ENCODE peak calls at places on chromosomes 11 and 22, in ten cellular contexts. F is hippocampal formation; H is stimulated activated CD4-positive, alpha-beta T cell treated with anti-CD3 and anti-CD28 coated beads, Interleukin-1b, Interleukin-23, amount 100 ng/mL, for 1 hour; Q is activated effector memory CD4-positive, alpha-beta T cell treated with Interleukin-2 at 50 U/mL for 16 hours; E is activated CD8-positive, alpha-beta T cell treated with anti-CD3 and anti-CD28 coated beads, Interleukin-2, amount 10 ng/mL, durations not matched to agents 7 days and 5 days; A is iris pigment epithelial cell; M is posterior cingulate gyrus; K is GF-D8; S is activated naive CD8-positive, alpha-beta T cell treated with anti-CD3 and anti-CD28 coated beads, Interleukin-2, amount 10 ng/mL, durations not matched to agents 7 days and 5 days; B is T follicular helper cell. G is an unnamed sample.

GRCh38 chr11:75325713-75326438 is 25.6 kb downstream of the ARRB1 start:
- DNase-seq in F (peak), H (peak), Q (no peak), E (no peak), A (peak), M (peak), K (no peak), S (no peak), B (no peak), G (no peak)

GRCh38 chr11:9664276-9665171 is 647 bp downstream of the SWAP70 start:
- DNase-seq in F (peak), H (peak), Q (no peak), E (no peak), A (peak), M (no peak), K (no peak), S (peak), B (no peak), G (no peak)

GRCh38 chr11:83493918-83494317 is 207.8 kb upstream of the CCDC90B start:
- DNase-seq in F (no peak), H (no peak), Q (no peak), E (no peak), A (no peak), M (no peak), K (no peak), S (no peak), B (no peak), G (no peak)

GRCh38 chr11:118076754-118077281 is at the start of gene TMPRSS4:
- DNase-seq in F (no peak), H (no peak), Q (no peak), E (no peak), A (no peak), M (no peak), K (no peak), S (no peak), B (no peak), G (no peak)

GRCh38 chr11:69218271-69218682 is 62.5 kb downstream of the SMIM38 start:
- DNase-seq in F (no peak), H (no peak), Q (no peak), E (no peak), A (peak), M (no peak), K (no peak), S (no peak), B (no peak), G (no peak)

GRCh38 chr11:4467043-4467442 is 15.4 kb upstream of the OR52K1 start:
- DNase-seq in F (no peak), H (no peak), Q (no peak), E (no peak), A (no peak), M (no peak), K (no peak), S (no peak), B (no peak), G (no peak)

GRCh38 chr11:33696931-33697638 is 3.5 kb downstream of the C11orf91 start:
- DNase-seq in F (no peak), H (no peak), Q (no peak), E (no peak), A (no peak), M (no peak), K (no peak), S (no peak), B (no peak), G (no peak)

GRCh38 chr11:117796456-117797428 is at the start of gene DSCAML1:
- DNase-seq in F (peak), H (no peak), Q (no peak), E (peak), A (no peak), M (peak), K (no peak), S (peak), B (peak), G (no peak)

GRCh38 chr11:102552447-102553200 is 22.1 kb upstream of the MMP7 start:
- DNase-seq in F (no peak), H (no peak), Q (no peak), E (no peak), A (peak), M (no peak), K (no peak), S (no peak), B (no peak), G (no peak)

GRCh38 chr22:24950272-24950902 is 2.1 kb upstream of the KIAA1671 start:
- DNase-seq in F (no peak), H (no peak), Q (no peak), E (no peak), A (peak), M (peak), K (no peak), S (no peak), B (no peak), G (no peak)

GRCh38 chr11:746289-747175 is 732 bp upstream of the TALDO1 start:
- DNase-seq in F (peak), H (no peak), Q (no peak), E (peak), A (peak), M (peak), K (peak), S (no peak), B (no peak), G (peak)

GRCh38 chr11:69126286-69126685 is 29.4 kb upstream of the SMIM38 start:
- DNase-seq in F (no peak), H (no peak), Q (no peak), E (no peak), A (no peak), M (no peak), K (no peak), S (no peak), B (no peak), G (no peak)